ENCODE peak calls at places on chromosome 1, in five cellular contexts. I is activated CD8-positive, alpha-beta memory T cell treated with anti-CD3 and anti-CD28 coated beads, Interleukin-2, amount 50 U/mL, for 4 hours; G is dermis blood vessel endothelial cell; F is astrocyte of the spinal cord; Z is stimulated activated CD8-positive, alpha-beta memory T cell treated with anti-CD3 and anti-CD28 coated beads, Interleukin-12 subunit alpha, Interleukin-12 subunit beta, amount 100 ng/mL, for 4 hours. M is an unnamed sample.

GRCh38 chr1:57447551-57447950 is 23.7 kb upstream of the DAB1 start:
- DNase-seq in I (no peak), G (no peak), F (no peak), Z (no peak), M (no peak)

GRCh38 chr1:219542828-219543518 is 69.9 kb downstream of the ZC3H11B start:
- DNase-seq in F (peak; percentile 78), G (peak; percentile 16), Z (no peak), I (no peak), M (no peak)

GRCh38 chr1:1307261-1307907 is 346 bp downstream of the ACAP3 start:
- DNase-seq in F (no peak), G (peak; percentile 31), Z (no peak), I (peak; percentile 37), M (peak; percentile 75)

GRCh38 chr1:19683351-19683750 is 18.7 kb downstream of the HTR6 start:
- DNase-seq in G (no peak), F (no peak), Z (no peak), I (no peak), M (no peak)

GRCh38 chr1:244255426-244255965 is 196.2 kb downstream of the ADSS2 start:
- DNase-seq in Z (no peak), G (no peak), F (no peak), I (no peak), M (no peak)

GRCh38 chr1:171800342-171800741 is 18.9 kb downstream of the METTL13 start:
- DNase-seq in Z (no peak), I (no peak), G (no peak), F (no peak), M (no peak)

GRCh38 chr1:26747048-26747447 is 40.7 kb upstream of the PIGV start:
- DNase-seq in F (no peak), G (no peak), I (no peak), Z (no peak), M (no peak)

GRCh38 chr1:110262846-110263631 is 52.9 kb downstream of the KCNC4 start:
- DNase-seq in G (peak; percentile 13), I (no peak), Z (no peak), F (no peak), M (no peak)

GRCh38 chr1:162873671-162874666 is 13.0 kb upstream of the CCDC190 start:
- DNase-seq in G (peak; percentile 76), F (peak; percentile 91), Z (no peak), I (no peak), M (no peak)

GRCh38 chr1:93839307-93839706 is 39.7 kb downstream of the DNTTIP2 start:
- DNase-seq in G (no peak), Z (no peak), I (no peak), F (peak; percentile 64), M (no peak)

GRCh38 chr1:167068761-167069160 is 21.4 kb downstream of the GPA33 start:
- DNase-seq in G (no peak), I (no peak), F (no peak), Z (no peak), M (no peak)

GRCh38 chr1:245396615-245397014 is 241.8 kb downstream of the KIF26B start:
- DNase-seq in I (no peak), F (no peak), Z (no peak), G (no peak), M (no peak)

GRCh38 chr1:159922499-159923202 is 2.7 kb downstream of the TAGLN2 start:
- DNase-seq in Z (no peak), G (peak; percentile 52), I (no peak), F (no peak), M (no peak)

GRCh38 chr1:25871086-25871703 is 4.3 kb downstream of the PAQR7 start:
- DNase-seq in Z (no peak), I (no peak), G (no peak), F (no peak), M (no peak)

GRCh38 chr1:101653482-101653946 is 343.2 kb downstream of the OLFM3 start:
- DNase-seq in F (peak; percentile 4), I (no peak), G (peak; percentile 47), Z (no peak), M (no peak)

GRCh38 chr1:18928406-18928805 is 26.1 kb upstream of the ALDH4A1 start:
- DNase-seq in I (no peak), Z (no peak), G (no peak), F (no peak), M (no peak)

GRCh38 chr1:22217811-22218460 is 75.0 kb upstream of the WNT4 start:
- DNase-seq in Z (no peak), F (no peak), I (no peak), G (no peak), M (no peak)

GRCh38 chr1:206769331-206769731 is 1.2 kb upstream of the IL19 start:
- DNase-seq in F (no peak), I (peak; percentile 31), Z (peak; percentile 32), G (no peak), M (peak; percentile 80)

GRCh38 chr1:18481921-18482701 is 1.4 kb downstream of the KLHDC7A start:
- DNase-seq in F (no peak), Z (no peak), G (no peak), I (no peak), M (no peak)

GRCh38 chr1:191615422-191615821 is 542.8 kb upstream of the RGS18 start:
- DNase-seq in I (no peak), G (no peak), F (no peak), Z (no peak), M (no peak)

GRCh38 chr1:186404454-186405051 is 28.9 kb downstream of the ODR4 start:
- DNase-seq in F (peak; percentile 46), I (no peak), Z (no peak), G (peak; percentile 89), M (no peak)

GRCh38 chr1:36231191-36231590 is 6.9 kb downstream of the THRAP3 start:
- DNase-seq in F (no peak), Z (no peak), G (peak; percentile 47), I (no peak), M (no peak)

GRCh38 chr1:6625579-6626149 is 996 bp downstream of the THAP3 start:
- DNase-seq in I (no peak), Z (no peak), F (peak; percentile 34), G (peak; percentile 80), M (no peak)

GRCh38 chr1:32988665-32989064 is 24.1 kb upstream of the RNF19B start:
- DNase-seq in Z (no peak), G (peak; percentile 47), F (peak; percentile 93), I (no peak), M (no peak)

GRCh38 chr1:30489737-30490389 is 233.5 kb downstream of the MATN1 start:
- DNase-seq in I (no peak), F (no peak), Z (no peak), G (no peak), M (no peak)

GRCh38 chr1:101291562-101292035 is 54.8 kb downstream of the S1PR1 start:
- DNase-seq in I (no peak), Z (no peak), F (peak; percentile 85), G (peak; percentile 82), M (peak; percentile 75)

GRCh38 chr1:97934491-97934890 is 13.7 kb upstream of the DPYD start:
- DNase-seq in F (no peak), Z (no peak), I (no peak), G (no peak), M (no peak)

GRCh38 chr1:94562502-94563260 is 21.1 kb upstream of the F3 start:
- DNase-seq in G (no peak), Z (no peak), F (no peak), I (no peak), M (no peak)

GRCh38 chr1:17239420-17239819 is 9.5 kb upstream of the PADI3 start:
- DNase-seq in I (no peak), G (peak; percentile 98), F (peak; percentile 96), Z (no peak), M (no peak)

GRCh38 chr1:172109357-172109756 is 268.1 kb downstream of the DNM3 start:
- DNase-seq in G (peak; percentile 45), F (no peak), I (no peak), Z (no peak), M (no peak)

GRCh38 chr1:151814971-151815545 is 9.8 kb upstream of the LINGO4 start:
- DNase-seq in I (no peak), Z (no peak), F (no peak), G (no peak), M (no peak)

GRCh38 chr1:162381941-162382750 is 618 bp downstream of the C1orf226 start:
- DNase-seq in G (no peak), F (no peak), I (no peak), Z (no peak), M (no peak)